ENCODE peak calls at places on chromosomes 11 and 22, in nine cellular contexts. W is mammary epithelial cell, A is AG04450, X is heart right ventricle, Q is NB4, D is uterus, H is psoas muscle, M is AG09309, B is fibroblast of pulmonary artery. S is an unnamed sample.

GRCh38 chr11:26936109-26936508 is 57.8 kb upstream of the FIBIN start:
- DNase-seq in W (no peak), A (no peak), X (no peak), Q (no peak), D (no peak), H (no peak), M (no peak), B (no peak), S (no peak)

GRCh38 chr11:14972581-14973490 is 685 bp upstream of the CALCA start:
- DNase-seq in W (no peak), A (no peak), X (no peak), Q (no peak), D (no peak), H (no peak), M (no peak), B (no peak), S (no peak)

GRCh38 chr11:26928636-26929035 is 65.3 kb upstream of the FIBIN start:
- DNase-seq in W (no peak), A (no peak), X (no peak), Q (no peak), D (no peak), H (no peak), M (no peak), B (no peak), S (no peak)

GRCh38 chr11:116851631-116852030 is 14.2 kb upstream of the APOA1 start:
- DNase-seq in W (no peak), A (no peak), X (no peak), Q (peak), D (no peak), H (no peak), M (no peak), B (peak), S (no peak)

GRCh38 chr11:35030716-35031213 is 108.2 kb upstream of the CD44 start:
- DNase-seq in W (peak), A (peak), X (peak), Q (peak), D (peak), H (peak), M (peak), B (peak), S (peak)

GRCh38 chr11:76861490-76861953 is 804 bp downstream of the ACER3 start:
- DNase-seq in W (peak), A (no peak), X (no peak), Q (peak), D (no peak), H (no peak), M (no peak), B (no peak), S (no peak)

GRCh38 chr11:122209619-122210377 is 93.8 kb upstream of the BLID start:
- DNase-seq in W (no peak), A (peak), X (no peak), Q (peak), D (peak), H (peak), M (peak), B (peak), S (no peak)

GRCh38 chr22:37549704-37550059 is 10.6 kb upstream of the CDC42EP1 start:
- DNase-seq in W (no peak), A (no peak), X (peak), Q (no peak), D (peak), H (no peak), M (no peak), B (peak), S (no peak)

GRCh38 chr11:77299528-77299993 is 1.9 kb downstream of the GDPD4 start:
- DNase-seq in W (peak), A (no peak), X (no peak), Q (no peak), D (no peak), H (no peak), M (no peak), B (no peak), S (no peak)

GRCh38 chr22:19287076-19287724 is 4.3 kb downstream of the CLTCL1 start:
- DNase-seq in W (peak), A (peak), X (no peak), Q (no peak), D (no peak), H (peak), M (no peak), B (no peak), S (no peak)

GRCh38 chr11:64597671-64598101 is 6.7 kb downstream of the SLC22A12 start:
- DNase-seq in W (no peak), A (no peak), X (no peak), Q (no peak), D (no peak), H (peak), M (no peak), B (no peak), S (no peak)

GRCh38 chr22:43435851-43436535 is 24.2 kb downstream of the MPPED1 start:
- DNase-seq in W (no peak), A (no peak), X (no peak), Q (no peak), D (no peak), H (no peak), M (no peak), B (no peak), S (no peak)

GRCh38 chr11:68632802-68633201 is 51.5 kb upstream of the GAL start:
- DNase-seq in W (peak), A (peak), X (no peak), Q (peak), D (no peak), H (no peak), M (peak), B (peak), S (peak)

GRCh38 chr22:37260939-37261338 is 16.9 kb upstream of the RAC2 start:
- DNase-seq in W (peak), A (no peak), X (peak), Q (peak), D (no peak), H (peak), M (no peak), B (peak), S (no peak)

GRCh38 chr11:6682936-6683861 is at the start of gene MRPL17:
- DNase-seq in W (peak), A (peak), X (peak), Q (peak), D (peak), H (peak), M (peak), B (peak), S (peak)

GRCh38 chr11:27292642-27293020 is 70.4 kb downstream of the CCDC34 start:
- DNase-seq in W (no peak), A (no peak), X (no peak), Q (no peak), D (no peak), H (no peak), M (no peak), B (no peak), S (no peak)

GRCh38 chr11:75203641-75204011 is 36.9 kb upstream of the TPBGL start:
- DNase-seq in W (no peak), A (no peak), X (no peak), Q (no peak), D (no peak), H (no peak), M (no peak), B (no peak), S (no peak)

GRCh38 chr11:126585388-126586302 is 230.2 kb downstream of the ST3GAL4 start:
- DNase-seq in W (peak), A (peak), X (peak), Q (no peak), D (peak), H (peak), M (peak), B (peak), S (peak)

GRCh38 chr11:120400564-120401364 is 64.6 kb downstream of the ARHGEF12 start:
- DNase-seq in W (peak), A (peak), X (no peak), Q (peak), D (no peak), H (no peak), M (peak), B (peak), S (peak)

GRCh38 chr11:118872403-118872821 is 11.3 kb upstream of the CXCR5 start:
- DNase-seq in W (no peak), A (no peak), X (no peak), Q (no peak), D (no peak), H (no peak), M (no peak), B (no peak), S (no peak)

GRCh38 chr11:36818410-36818809 is 220.4 kb upstream of the RAG2 start:
- DNase-seq in W (no peak), A (no peak), X (no peak), Q (peak), D (no peak), H (no peak), M (no peak), B (no peak), S (no peak)

GRCh38 chr11:62044639-62045121 is 77.2 kb upstream of the FTH1 start:
- DNase-seq in W (peak), A (no peak), X (no peak), Q (no peak), D (no peak), H (no peak), M (no peak), B (no peak), S (no peak)

GRCh38 chr22:36374603-36375024 is 13.2 kb downstream of the MYH9 start:
- DNase-seq in W (peak), A (no peak), X (no peak), Q (peak), D (no peak), H (no peak), M (no peak), B (peak), S (no peak)

GRCh38 chr11:87803748-87804147 is 371.5 kb downstream of the RAB38 start:
- DNase-seq in W (no peak), A (no peak), X (no peak), Q (no peak), D (no peak), H (no peak), M (no peak), B (no peak), S (no peak)

GRCh38 chr11:12745787-12746186 is 71.6 kb downstream of the TEAD1 start:
- DNase-seq in W (no peak), A (no peak), X (no peak), Q (no peak), D (no peak), H (no peak), M (no peak), B (no peak), S (no peak)
- H3K4me3 ChIP-seq in W (no peak), A (no peak), X (no peak), Q (no peak), D (no peak), H (peak), M (no peak), B (no peak), S (no peak)

GRCh38 chr22:39520874-39521857 is 804 bp downstream of the ATF4 start:
- DNase-seq in W (peak), A (no peak), X (peak), Q (peak), D (peak), H (peak), M (no peak), B (peak), S (no peak)

GRCh38 chr22:39518124-39518786 is 2.1 kb upstream of the ATF4 start:
- DNase-seq in W (no peak), A (no peak), X (no peak), Q (no peak), D (no peak), H (peak), M (no peak), B (peak), S (no peak)

GRCh38 chr22:39520054-39520873 is at the start of gene ATF4:
- DNase-seq in W (peak), A (peak), X (peak), Q (peak), D (peak), H (peak), M (peak), B (peak), S (peak)

GRCh38 chr22:39518996-39519680 is 1.2 kb upstream of the ATF4 start:
- DNase-seq in W (no peak), A (no peak), X (no peak), Q (no peak), D (no peak), H (no peak), M (no peak), B (peak), S (no peak)

GRCh38 chr22:39519681-39520053 is 695 bp upstream of the ATF4 start:
- DNase-seq in W (peak), A (no peak), X (peak), Q (no peak), D (peak), H (peak), M (no peak), B (no peak), S (no peak)
- TF ChIP-seq CTCF in W (no peak), A (peak), X (peak), Q (no peak), D (peak), H (peak), M (peak), B (peak), S (peak)

GRCh38 chr22:38609371-38609770 is 39.4 kb upstream of the DMC1 start:
- DNase-seq in W (no peak), A (no peak), X (no peak), Q (no peak), D (no peak), H (no peak), M (no peak), B (no peak), S (no peak)
- H3K4me3 ChIP-seq in W (no peak), A (no peak), X (no peak), Q (no peak), D (no peak), H (no peak), M (no peak), B (no peak), S (no peak)

GRCh38 chr11:45045692-45046471 is 95.2 kb upstream of the TP53I11 start:
- DNase-seq in W (peak), A (no peak), X (peak), Q (peak), D (peak), H (peak), M (peak), B (peak), S (peak)
- TF ChIP-seq CTCF in W (no peak), A (no peak), X (no peak), Q (no peak), D (no peak), H (no peak), M (no peak), B (no peak), S (no peak)

DNA sequence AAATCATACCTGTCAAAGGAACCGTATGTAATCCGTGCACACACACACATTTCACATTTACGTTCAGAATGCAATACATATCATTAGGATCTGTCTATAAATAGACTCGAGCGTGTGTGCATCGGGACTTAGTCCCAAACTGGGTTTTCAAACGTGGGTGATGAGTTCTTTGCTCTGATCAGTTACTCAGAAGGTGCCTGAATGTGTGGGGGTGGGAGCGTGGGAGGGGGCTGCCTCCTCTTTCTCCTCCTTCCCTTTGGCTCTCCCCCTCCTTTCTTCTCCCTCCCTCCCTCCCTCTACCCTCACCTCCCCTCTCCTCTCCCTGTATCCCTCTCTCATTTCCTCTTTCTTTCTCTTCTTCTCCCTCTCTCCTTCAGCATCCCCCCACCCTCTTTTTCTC is 124.3 kb upstream of the HSD17B12 start:
- DNase-seq in W (no peak), A (no peak), X (no peak), Q (no peak), D (no peak), H (no peak), M (no peak), B (no peak), S (no peak)
- H3K4me3 ChIP-seq in W (no peak), A (no peak), X (no peak), Q (no peak), D (no peak), H (no peak), M (no peak), B (no peak), S (no peak)

GRCh38 chr11:114254571-114255146 is 41.5 kb upstream of the NNMT start:
- DNase-seq in W (no peak), A (no peak), X (no peak), Q (no peak), D (no peak), H (peak), M (no peak), B (no peak), S (no peak)

GRCh38 chr11:114253771-114254170 is 42.4 kb upstream of the NNMT start:
- DNase-seq in W (no peak), A (no peak), X (no peak), Q (no peak), D (no peak), H (no peak), M (no peak), B (no peak), S (no peak)

GRCh38 chr11:114250180-114250579 is 46.0 kb upstream of the NNMT start:
- DNase-seq in W (no peak), A (no peak), X (no peak), Q (no peak), D (no peak), H (peak), M (no peak), B (no peak), S (no peak)

GRCh38 chr11:114250993-114251796 is 45.0 kb upstream of the NNMT start:
- DNase-seq in W (no peak), A (no peak), X (no peak), Q (no peak), D (peak), H (peak), M (no peak), B (no peak), S (no peak)

DNA sequence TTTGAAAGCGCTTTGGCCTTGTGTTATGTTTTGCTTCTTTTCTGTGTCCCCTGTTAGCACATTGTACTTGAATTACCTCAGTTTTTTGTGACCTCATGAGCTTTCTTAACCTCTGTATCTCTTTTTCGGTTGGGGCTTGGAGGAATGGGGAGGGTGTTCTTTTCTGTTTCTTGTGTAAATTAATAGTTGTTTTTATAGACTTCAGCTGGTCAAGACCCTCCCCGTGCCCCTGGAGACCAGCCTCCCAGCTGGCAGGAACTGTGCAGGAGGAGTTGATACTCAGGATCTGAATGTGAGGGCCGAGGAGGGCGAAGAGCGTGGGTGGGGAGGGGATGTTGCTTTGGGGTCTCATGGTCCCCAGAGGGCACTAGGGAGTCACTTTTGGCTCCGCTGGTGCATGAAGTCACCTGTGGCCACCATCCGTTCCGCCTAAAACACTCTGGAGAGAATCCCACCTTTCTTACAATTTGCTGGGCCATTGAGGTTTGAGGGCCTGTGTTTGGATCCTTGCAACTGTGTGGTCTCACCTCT is 44.3 kb upstream of the NNMT start:
- DNase-seq in W (no peak), A (no peak), X (no peak), Q (no peak), D (no peak), H (peak), M (no peak), B (no peak), S (no peak)
- TF ChIP-seq CTCF in W (no peak), A (no peak), X (no peak), Q (no peak), D (no peak), H (no peak), M (no peak), B (no peak), S (no peak)

DNA sequence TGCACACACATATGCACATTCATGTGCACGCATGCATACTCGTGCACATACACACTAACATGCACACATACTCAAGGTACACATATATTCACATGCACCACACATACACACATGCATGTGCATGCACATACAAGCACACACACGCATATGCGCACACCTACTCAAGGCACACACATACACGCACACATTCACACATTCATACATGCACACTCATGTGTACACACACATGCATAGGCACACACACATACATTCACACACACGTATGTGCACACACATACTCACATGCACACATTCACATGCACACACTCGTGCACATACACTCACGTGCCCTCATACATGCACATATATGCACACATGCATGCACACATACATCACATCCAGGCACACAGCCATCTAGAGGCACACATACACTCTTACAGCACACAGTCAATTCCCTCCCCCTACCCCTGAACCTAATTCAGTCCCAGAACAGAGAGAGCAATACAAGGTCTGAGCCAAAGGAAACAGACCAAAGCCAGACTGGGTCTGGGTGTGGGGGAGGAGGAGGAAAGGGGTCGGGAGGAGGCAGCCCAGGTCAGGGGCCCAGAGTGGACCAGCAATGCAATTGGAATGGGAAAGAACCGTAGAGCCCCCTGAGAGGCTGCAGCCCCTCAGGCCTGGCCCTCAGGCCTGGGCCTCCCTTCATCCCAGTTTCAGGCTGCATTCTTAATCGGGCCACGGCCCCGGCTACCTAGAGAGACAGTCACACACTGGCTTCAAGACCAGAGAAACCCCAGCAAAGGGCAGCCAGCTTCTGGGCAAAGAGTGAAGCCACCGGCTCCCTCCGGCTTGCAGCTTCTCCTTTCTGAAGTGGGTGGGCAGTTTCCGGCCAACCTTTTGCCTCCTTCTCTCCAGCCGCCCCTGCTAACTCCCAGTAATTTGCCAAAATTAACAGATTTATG is 488.7 kb downstream of the MN1 start:
- DNase-seq in W (no peak), A (no peak), X (no peak), Q (no peak), D (no peak), H (no peak), M (no peak), B (no peak), S (no peak)
- H3K4me3 ChIP-seq in W (no peak), A (no peak), X (no peak), Q (no peak), D (no peak), H (no peak), M (no peak), B (no peak), S (no peak)

GRCh38 chr11:124123587-124123986 is 8.3 kb downstream of the VWA5A start:
- DNase-seq in W (no peak), A (no peak), X (no peak), Q (peak), D (no peak), H (no peak), M (no peak), B (no peak), S (no peak)
- TF ChIP-seq CTCF in W (peak), A (no peak), X (no peak), Q (peak), D (no peak), H (no peak), M (no peak), B (peak), S (peak)